ENCODE peak calls at places on chromosomes 7 and 10, in seven cellular contexts. J, B, G, S, C, O and A are unnamed samples.

GRCh38 chr7:157875230-157876179 is 538.7 kb downstream of the DNAJB6 start:
- DNase-seq in J (no peak), B (peak), G (no peak), S (no peak), C (no peak), O (no peak), A (no peak)

GRCh38 chr7:123580406-123581161 is 21.0 kb upstream of the ASB15 start:
- DNase-seq in J (no peak), B (no peak), G (peak), S (no peak), C (no peak), O (peak), A (no peak)

GRCh38 chr10:107647462-107647861 is 483.0 kb upstream of the SORCS1 start:
- DNase-seq in J (no peak), B (no peak), G (no peak), S (no peak), C (no peak), O (no peak), A (no peak)

GRCh38 chr10:108653466-108653865 is 1269.8 kb downstream of the XPNPEP1 start:
- DNase-seq in J (no peak), B (no peak), G (no peak), S (no peak), C (no peak), O (no peak), A (no peak)

GRCh38 chr7:44289341-44290249 is 35.8 kb downstream of the CAMK2B start:
- DNase-seq in J (no peak), B (no peak), G (no peak), S (peak), C (peak), O (no peak), A (peak)

GRCh38 chr7:139825666-139826290 is 3.3 kb upstream of the TBXAS1 start:
- DNase-seq in J (no peak), B (no peak), G (peak), S (no peak), C (no peak), O (peak), A (no peak)

GRCh38 chr10:92574545-92575377 is 868 bp upstream of the IDE start:
- DNase-seq in J (no peak), B (no peak), G (peak), S (no peak), C (no peak), O (peak), A (no peak)

GRCh38 chr7:87507446-87507845 is 32.0 kb upstream of the ABCB4 start:
- DNase-seq in J (no peak), B (no peak), G (no peak), S (no peak), C (no peak), O (no peak), A (no peak)

DNA sequence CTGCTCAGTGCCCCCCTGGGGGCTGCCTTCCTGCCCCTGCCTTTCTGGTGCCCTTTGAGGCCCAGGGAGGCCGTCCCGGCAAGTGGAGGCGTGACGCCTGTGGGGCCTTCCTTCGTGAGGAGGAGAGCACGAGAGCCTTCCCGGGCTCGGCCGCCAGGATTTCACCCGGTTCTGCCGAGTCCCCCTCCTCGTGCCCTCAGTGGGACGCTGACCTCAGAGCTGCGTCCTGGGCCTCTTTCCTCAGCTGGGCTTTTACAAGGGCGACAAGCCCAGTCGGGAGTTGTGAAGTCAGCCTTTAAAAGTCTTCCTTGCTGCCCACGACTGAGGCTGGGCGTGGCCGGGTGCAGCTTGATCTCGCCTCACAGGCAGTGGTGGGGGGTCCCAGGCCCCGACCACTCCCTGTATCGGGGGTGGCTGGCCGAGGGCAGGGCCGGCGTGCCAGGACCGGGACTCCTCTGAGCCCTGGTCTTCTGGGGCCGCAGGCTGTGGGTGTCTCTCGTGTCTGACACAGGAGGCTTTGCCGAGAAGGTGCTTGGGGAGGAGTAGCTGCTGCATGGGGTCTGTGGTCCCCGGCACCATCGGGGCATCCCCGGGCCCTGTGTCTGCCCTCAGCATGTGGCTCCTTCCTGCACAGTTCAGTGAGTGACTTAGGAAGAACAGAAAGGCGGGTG is 41.8 kb downstream of the FAM20C start:
- DNase-seq in J (no peak), B (peak), G (peak), S (no peak), C (peak), O (peak), A (no peak)
- H3K4me3 ChIP-seq in J (no peak), B (peak), G (no peak), S (no peak), C (no peak), O (no peak), A (no peak)

DNA sequence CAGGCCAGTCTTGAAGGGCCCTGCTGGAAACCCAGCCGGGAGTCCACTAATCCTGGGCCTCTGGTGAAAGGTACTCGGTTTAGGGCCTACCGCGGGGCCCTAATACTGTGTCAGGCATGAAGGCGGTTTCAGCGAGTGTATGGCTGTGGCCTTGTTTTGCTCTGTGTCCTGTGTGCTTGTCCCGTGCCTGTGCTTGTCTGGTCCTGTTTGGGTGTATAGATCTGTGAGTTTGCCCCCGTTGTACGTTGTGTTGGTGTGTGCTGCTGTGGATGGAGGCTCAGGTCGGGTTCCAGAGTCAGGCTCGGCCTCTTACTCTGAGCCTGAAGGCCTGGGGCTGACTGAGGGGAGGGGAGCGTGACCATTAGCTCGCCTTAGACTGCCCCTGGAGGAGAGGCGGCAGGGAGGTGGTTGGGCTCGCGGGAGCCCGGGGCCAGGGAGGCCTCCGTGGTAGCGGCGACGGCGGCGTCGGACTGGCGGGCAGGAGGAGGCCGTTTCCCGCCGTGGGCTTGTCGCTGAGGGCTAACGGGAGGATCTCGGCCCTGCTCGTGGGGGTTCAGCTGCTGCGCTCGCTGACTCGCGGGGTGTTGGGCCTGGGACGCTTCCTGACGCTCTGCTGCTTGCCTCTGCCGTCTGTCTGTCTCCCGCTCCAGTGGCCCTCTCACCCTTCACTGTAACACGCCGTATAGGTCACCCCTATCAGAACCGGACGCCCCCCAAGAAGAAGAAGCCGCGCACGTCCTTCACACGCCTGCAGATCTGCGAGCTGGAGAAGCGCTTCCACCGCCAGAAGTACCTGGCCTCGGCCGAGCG is 2.6 kb downstream of the TLX1 start:
- DNase-seq in J (no peak), B (no peak), G (no peak), S (no peak), C (no peak), O (no peak), A (no peak)
- H3K4me3 ChIP-seq in J (no peak), B (peak), G (no peak), S (no peak), C (peak), O (no peak), A (peak)

GRCh38 chr7:20993693-20994092 is 207.0 kb upstream of the SP8 start:
- DNase-seq in J (no peak), B (no peak), G (no peak), S (no peak), C (no peak), O (no peak), A (no peak)

DNA sequence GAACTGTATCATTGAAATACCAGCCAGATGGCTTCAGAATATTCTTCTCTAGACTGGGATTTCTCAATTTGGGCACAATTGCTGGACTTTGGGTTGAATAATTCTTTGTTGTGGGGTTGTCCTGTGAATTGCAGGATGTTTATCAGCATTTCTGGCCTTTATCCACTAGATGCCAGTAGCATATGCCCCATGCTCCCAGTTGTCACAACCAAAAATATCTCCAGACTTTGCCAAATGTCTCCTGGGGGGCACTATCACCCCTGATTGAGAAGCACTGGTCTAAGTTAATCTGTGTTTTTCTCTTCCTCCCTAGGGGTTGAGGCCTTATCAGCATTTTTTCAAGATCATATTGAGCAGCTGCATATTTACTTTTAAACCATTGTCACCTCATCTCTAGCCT is 204.9 kb upstream of the SP8 start:
- DNase-seq in J (no peak), B (no peak), G (no peak), S (no peak), C (no peak), O (no peak), A (no peak)
- H3K4me3 ChIP-seq in J (no peak), B (no peak), G (no peak), S (no peak), C (no peak), O (no peak), A (no peak)

GRCh38 chr10:126907423-126907970 is 2.3 kb downstream of the DOCK1 start:
- DNase-seq in J (no peak), B (no peak), G (no peak), S (no peak), C (no peak), O (no peak), A (no peak)

GRCh38 chr10:126906704-126907422 is 1.6 kb downstream of the DOCK1 start:
- DNase-seq in J (no peak), B (no peak), G (no peak), S (no peak), C (no peak), O (no peak), A (no peak)

GRCh38 chr10:126904807-126905686 is at the start of gene DOCK1:
- DNase-seq in J (no peak), B (peak), G (peak), S (no peak), C (peak), O (peak), A (no peak)

GRCh38 chr10:126904493-126904806 is 778 bp upstream of the DOCK1 start:
- DNase-seq in J (no peak), B (no peak), G (no peak), S (no peak), C (no peak), O (no peak), A (no peak)

GRCh38 chr10:126905776-126906703 is 812 bp downstream of the DOCK1 start:
- DNase-seq in J (no peak), B (no peak), G (peak), S (no peak), C (peak), O (peak), A (no peak)
- H3K4me3 ChIP-seq in J (peak), B (peak), G (peak), S (no peak), C (peak), O (peak), A (peak)

DNA sequence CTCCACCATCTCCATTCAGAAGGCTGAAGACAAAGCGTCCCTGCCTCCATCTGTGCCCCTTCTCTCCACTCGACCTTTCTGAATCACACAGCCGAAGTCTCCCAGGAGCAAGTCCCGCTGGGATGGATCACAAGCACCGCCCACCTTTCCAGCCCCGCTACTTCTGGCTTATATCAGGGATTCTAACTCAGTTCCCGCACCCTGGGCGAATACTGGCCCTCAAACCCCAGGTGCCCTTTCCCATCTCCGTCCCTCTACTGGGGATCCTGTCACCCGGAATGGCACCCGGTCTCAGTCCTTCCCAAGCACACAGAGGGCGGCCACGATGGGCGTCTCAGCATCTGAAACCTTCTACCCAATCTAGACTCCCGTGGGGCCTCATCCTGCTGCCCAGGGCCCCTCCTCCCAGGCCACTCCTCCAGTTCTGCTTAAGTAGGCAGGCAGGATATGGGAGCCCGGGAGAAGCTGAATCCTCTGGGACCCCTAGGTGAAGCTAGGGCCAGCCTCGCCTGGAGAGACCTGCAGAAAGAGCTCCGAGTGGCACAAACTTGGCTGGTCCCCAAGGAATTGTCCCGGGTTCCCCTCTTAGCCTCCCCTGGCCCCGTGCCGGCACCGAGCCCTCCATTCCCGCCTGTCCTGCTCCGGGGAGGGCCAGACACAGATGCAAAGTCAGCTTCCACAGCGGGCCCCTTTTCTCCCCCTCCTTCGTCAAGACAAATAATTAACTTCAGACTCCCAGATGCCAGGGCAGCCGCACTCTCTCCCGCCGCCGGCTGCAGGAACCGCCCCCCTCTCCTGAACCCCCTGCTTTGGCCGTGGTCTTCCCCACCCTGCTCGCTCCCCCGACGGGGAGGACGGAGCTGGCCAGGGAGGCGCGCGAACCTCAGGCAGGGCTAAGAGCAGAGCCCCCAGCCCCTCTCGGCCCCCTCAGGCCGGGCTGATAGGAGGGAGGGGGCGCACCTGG is 622 bp downstream of the KCP start:
- DNase-seq in J (peak), B (no peak), G (peak), S (peak), C (no peak), O (peak), A (no peak)
- H3K4me3 ChIP-seq in J (peak), B (peak), G (peak), S (no peak), C (peak), O (peak), A (peak)